ENCODE peak calls at places on chromosomes 2 and 18, in nine cellular contexts. E is colonic mucosa; T is tibial nerve; P is bronchial epithelial cell; L is upper lobe of right lung; C is CD8-positive, alpha-beta T cell; G is keratinocyte; S is tibial artery; A is AG04449. M is an unnamed sample.

GRCh38 chr2:38380397-38381130 is 3.5 kb upstream of the ATL2 start:
- DNase-seq in E (no peak), T (no peak), P (no peak), L (no peak), C (no peak), G (no peak), S (no peak), A (no peak), M (no peak)

GRCh38 chr2:100902833-100903405 is 83.0 kb downstream of the NPAS2 start:
- DNase-seq in E (no peak), T (no peak), P (peak), L (no peak), C (no peak), G (peak), S (no peak), A (peak), M (no peak)

GRCh38 chr2:33340265-33340664 is 136.2 kb upstream of the RASGRP3 start:
- DNase-seq in E (peak), T (peak), P (no peak), L (peak), C (no peak), G (no peak), S (peak), A (no peak), M (no peak)

GRCh38 chr2:230796280-230796862 is 68.4 kb upstream of the ITM2C start:
- DNase-seq in E (no peak), T (no peak), P (peak), L (no peak), C (no peak), G (no peak), S (no peak), A (peak), M (no peak)

GRCh38 chr18:41989508-41989907 is 34.5 kb downstream of the PIK3C3 start:
- DNase-seq in E (no peak), T (no peak), P (no peak), L (no peak), C (no peak), G (no peak), S (no peak), A (no peak), M (no peak)

GRCh38 chr2:67384115-67384823 is 12.9 kb upstream of the ETAA1 start:
- DNase-seq in E (no peak), T (no peak), P (no peak), L (no peak), C (no peak), G (no peak), S (no peak), A (no peak), M (no peak)

GRCh38 chr2:48699377-48699951 is 56.1 kb downstream of the LHCGR start:
- DNase-seq in E (no peak), T (no peak), P (peak), L (no peak), C (no peak), G (no peak), S (no peak), A (no peak), M (no peak)

GRCh38 chr2:217065695-217066405 is 206.0 kb upstream of the TNP1 start:
- DNase-seq in E (no peak), T (no peak), P (peak), L (no peak), C (no peak), G (no peak), S (no peak), A (peak), M (no peak)

GRCh38 chr18:41966943-41967342 is 11.9 kb downstream of the PIK3C3 start:
- DNase-seq in E (no peak), T (no peak), P (no peak), L (no peak), C (no peak), G (no peak), S (no peak), A (no peak), M (no peak)

GRCh38 chr2:27977623-27978312 is 87.2 kb downstream of the BABAM2 start:
- DNase-seq in E (no peak), T (no peak), P (peak), L (no peak), C (no peak), G (no peak), S (no peak), A (peak), M (no peak)
- TF ChIP-seq CTCF in E (no peak), T (no peak), P (no peak), L (no peak), C (no peak), G (no peak), S (no peak), A (no peak), M (no peak)

DNA sequence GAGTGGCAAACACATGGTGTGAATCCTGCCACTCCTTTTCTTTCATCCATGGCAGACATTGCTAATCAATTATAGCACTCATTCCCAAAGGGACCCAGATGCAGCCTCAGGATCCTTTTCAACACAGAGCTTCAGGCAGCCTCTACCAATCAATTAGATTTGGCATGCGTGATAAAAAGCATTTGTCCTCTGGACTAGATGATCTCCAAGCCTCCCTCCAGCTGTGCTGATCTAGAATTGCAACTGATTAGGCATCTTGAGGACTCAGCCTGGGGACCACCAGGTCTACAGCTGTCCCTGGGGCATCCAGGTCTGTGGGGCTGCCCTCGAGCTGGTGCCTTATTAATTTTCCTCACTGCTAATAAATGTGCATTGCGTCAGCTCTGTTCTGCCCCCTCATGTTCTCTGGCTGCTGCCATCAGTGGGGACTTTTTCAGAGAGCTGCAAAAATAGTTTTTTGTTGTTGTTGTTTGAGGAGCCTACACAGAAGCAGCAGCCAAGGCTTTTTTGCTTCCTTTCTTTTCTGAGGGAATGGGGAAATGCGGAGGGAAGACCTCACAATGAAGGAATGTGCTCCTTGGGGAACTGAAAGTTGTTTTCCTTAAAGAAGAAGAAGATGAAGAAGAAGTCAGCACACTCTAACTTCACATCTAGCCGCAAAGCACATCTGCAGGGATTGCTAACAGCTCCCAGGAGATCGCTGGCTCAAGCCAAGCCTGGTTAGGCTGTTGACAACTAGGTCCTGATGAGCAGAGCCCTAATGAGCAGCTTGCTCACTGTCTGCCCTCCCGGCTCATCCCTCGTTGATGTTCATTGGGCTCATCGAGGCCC is 8.8 kb upstream of the ATOH8 start:
- DNase-seq in E (no peak), T (peak), P (no peak), L (peak), C (no peak), G (no peak), S (peak), A (peak), M (no peak)
- H3K4me3 ChIP-seq in E (no peak), T (peak), P (no peak), L (no peak), C (no peak), G (no peak), S (peak), A (peak), M (peak)

DNA sequence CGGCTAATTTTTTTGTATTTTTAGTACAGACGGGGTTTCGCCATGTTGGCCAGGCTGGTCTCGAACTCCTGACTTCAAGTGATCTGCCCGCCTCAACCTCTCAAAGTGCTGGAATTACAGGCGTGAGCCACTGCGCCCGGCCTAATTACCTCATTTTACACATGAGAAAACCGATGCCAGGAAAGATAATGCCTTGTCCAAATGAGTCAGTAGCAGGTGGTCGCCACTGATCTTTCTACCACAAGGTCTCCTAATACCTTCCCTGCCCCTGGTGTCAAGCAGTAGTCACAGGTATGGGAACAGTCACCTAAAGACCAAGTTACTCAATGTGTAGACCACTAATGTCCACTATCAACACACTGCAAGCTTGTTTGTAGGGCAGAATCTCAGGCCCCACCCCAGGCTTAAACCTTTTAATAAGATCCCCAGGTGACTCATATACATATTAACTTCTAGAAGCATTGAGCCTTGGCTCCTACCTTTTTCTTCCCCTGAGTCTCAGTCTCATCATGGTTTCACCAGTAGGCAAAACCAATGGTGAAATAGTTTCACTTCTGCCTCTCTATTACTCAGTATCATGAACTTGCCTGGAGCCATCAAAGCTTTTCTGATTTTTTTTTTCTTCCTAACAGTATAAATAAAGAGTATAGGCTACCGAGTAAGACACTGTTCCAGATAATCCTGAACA is 6.9 kb upstream of the EPB41L5 start:
- DNase-seq in E (no peak), T (no peak), P (peak), L (no peak), C (no peak), G (no peak), S (no peak), A (no peak), M (no peak)
- TF ChIP-seq CTCF in E (no peak), T (no peak), P (no peak), L (no peak), C (no peak), G (no peak), S (no peak), A (no peak), M (no peak)

GRCh38 chr2:146212602-146213001 is 1632.2 kb upstream of the ACVR2A start:
- DNase-seq in E (no peak), T (no peak), P (no peak), L (no peak), C (no peak), G (no peak), S (no peak), A (no peak), M (no peak)
- H3K4me3 ChIP-seq in E (no peak), T (no peak), P (no peak), L (no peak), C (no peak), G (no peak), S (no peak), A (no peak), M (no peak)

DNA sequence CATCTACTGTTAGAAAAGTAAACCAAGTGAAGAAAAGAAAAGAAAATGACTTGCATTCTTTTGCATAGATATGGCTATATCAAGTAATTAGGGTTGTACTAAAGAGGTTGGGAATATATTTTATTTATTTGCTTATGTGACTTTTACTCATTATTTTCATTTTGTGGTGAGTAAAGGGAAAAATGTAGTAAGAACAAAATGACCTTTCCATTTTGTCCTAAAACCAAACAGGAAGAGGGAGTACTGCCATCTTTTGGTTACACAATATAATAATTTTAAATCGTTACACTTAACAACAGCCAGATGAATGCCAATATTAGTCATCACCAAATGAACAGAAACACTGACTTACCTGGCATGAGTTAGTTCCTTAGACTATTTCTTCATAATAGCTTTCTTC is 47.3 kb upstream of the NDUFV2 start:
- DNase-seq in E (no peak), T (no peak), P (peak), L (no peak), C (no peak), G (peak), S (no peak), A (peak), M (no peak)
- TF ChIP-seq CTCF in E (no peak), T (no peak), P (peak), L (peak), C (no peak), G (peak), S (peak), A (no peak), M (no peak)

GRCh38 chr2:68838641-68839040 is 32.6 kb downstream of the BMP10 start:
- DNase-seq in E (no peak), T (no peak), P (no peak), L (no peak), C (no peak), G (no peak), S (no peak), A (no peak), M (no peak)

GRCh38 chr2:68839260-68839833 is 31.9 kb downstream of the BMP10 start:
- DNase-seq in E (no peak), T (no peak), P (no peak), L (no peak), C (peak), G (no peak), S (no peak), A (no peak), M (peak)

GRCh38 chr2:68837164-68837860 is 33.9 kb downstream of the BMP10 start:
- DNase-seq in E (peak), T (peak), P (peak), L (peak), C (peak), G (no peak), S (peak), A (no peak), M (peak)

GRCh38 chr2:68835636-68836035 is 35.6 kb downstream of the BMP10 start:
- DNase-seq in E (no peak), T (no peak), P (no peak), L (no peak), C (no peak), G (no peak), S (no peak), A (no peak), M (no peak)

GRCh38 chr2:68837861-68838341 is 33.3 kb downstream of the BMP10 start:
- DNase-seq in E (no peak), T (no peak), P (no peak), L (no peak), C (no peak), G (no peak), S (no peak), A (peak), M (no peak)
- H3K4me3 ChIP-seq in E (no peak), T (no peak), P (no peak), L (no peak), C (no peak), G (no peak), S (no peak), A (no peak), M (no peak)

GRCh38 chr2:86087936-86088850 is 17.5 kb downstream of the POLR1A start:
- DNase-seq in E (no peak), T (no peak), P (no peak), L (no peak), C (no peak), G (no peak), S (no peak), A (no peak), M (no peak)
- TF ChIP-seq CTCF in E (no peak), T (no peak), P (peak), L (peak), C (peak), G (peak), S (no peak), A (peak), M (peak)

DNA sequence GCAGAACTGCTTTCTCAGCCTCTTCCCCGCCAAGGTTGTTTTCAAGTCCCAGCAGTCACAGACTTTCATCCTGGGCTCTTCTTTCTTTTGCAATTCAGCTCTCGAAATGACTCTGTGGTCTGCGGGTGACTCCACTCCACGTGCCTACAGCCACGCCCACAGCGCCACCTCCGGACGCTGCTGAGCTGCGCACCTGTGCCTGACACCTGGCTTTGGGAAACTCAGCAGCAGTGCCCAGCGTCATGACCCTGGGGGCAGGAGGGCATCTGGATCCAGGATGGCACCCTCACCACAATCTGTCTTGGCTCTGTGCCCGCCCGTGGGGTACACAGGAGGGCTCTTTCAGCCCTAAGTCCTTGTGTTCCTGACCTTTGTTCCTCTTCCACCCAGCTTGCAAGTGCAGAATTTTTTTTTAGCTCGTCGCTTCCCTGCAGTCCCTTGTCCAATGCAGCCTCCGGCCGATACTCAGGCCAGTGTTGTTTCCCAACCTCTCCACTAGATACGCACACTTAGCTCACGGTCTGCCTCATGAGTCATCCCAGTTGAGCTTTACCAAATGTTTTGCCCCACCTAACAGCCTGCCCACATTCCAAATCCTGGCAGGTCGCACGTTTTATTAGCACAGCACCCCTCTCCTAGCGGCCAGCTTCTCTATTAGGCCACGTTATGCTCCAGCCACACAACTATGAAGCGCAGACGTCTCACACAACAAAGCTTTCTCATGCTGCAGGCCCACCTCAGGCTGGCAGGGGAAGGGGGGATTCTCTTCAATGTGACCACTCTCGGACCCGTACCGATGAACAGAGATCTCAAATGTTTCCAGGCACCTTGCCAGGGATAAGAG is 6.5 kb upstream of the CAPN10 start:
- DNase-seq in E (peak), T (no peak), P (peak), L (peak), C (peak), G (no peak), S (no peak), A (no peak), M (peak)
- H3K4me3 ChIP-seq in E (no peak), T (no peak), P (no peak), L (no peak), C (no peak), G (peak), S (no peak), A (no peak), M (no peak)